ENCODE peak calls at places on chromosome 19, in four cellular contexts. One of them, this sample, is unnamed.

GRCh38 chr19:18899624-18900560 is 3.9 kb upstream of the CERS1 start:
- DNase-seq in epithelial cell of esophagus: no peak
- DNase-seq in T-helper 2 cell: no peak
- DNase-seq in effector memory CD4-positive, alpha-beta T cell: no peak
- DNase-seq in this sample: no peak

GRCh38 chr19:41771410-41771809 is 16.1 kb downstream of the CEACAM6 start:
- DNase-seq in epithelial cell of esophagus: peak; percentile 54
- DNase-seq in T-helper 2 cell: no peak
- DNase-seq in effector memory CD4-positive, alpha-beta T cell: no peak
- DNase-seq in this sample: no peak

GRCh38 chr19:4538601-4538954 is 1.3 kb downstream of the LRG1 start:
- DNase-seq in effector memory CD4-positive, alpha-beta T cell: no peak
- DNase-seq in T-helper 2 cell: no peak
- DNase-seq in epithelial cell of esophagus: no peak
- DNase-seq in this sample: no peak

GRCh38 chr19:10295847-10296591 is 6.3 kb downstream of the ICAM5 start:
- DNase-seq in T-helper 2 cell: no peak
- DNase-seq in effector memory CD4-positive, alpha-beta T cell: no peak
- DNase-seq in epithelial cell of esophagus: no peak
- DNase-seq in this sample: no peak

GRCh38 chr19:55056827-55057226 is 6.1 kb downstream of the RDH13 start:
- DNase-seq in T-helper 2 cell: no peak
- DNase-seq in epithelial cell of esophagus: no peak
- DNase-seq in effector memory CD4-positive, alpha-beta T cell: no peak
- DNase-seq in this sample: no peak

GRCh38 chr19:40445945-40446784 is 2.0 kb upstream of the SERTAD3 start:
- DNase-seq in effector memory CD4-positive, alpha-beta T cell: no peak
- DNase-seq in T-helper 2 cell: no peak
- DNase-seq in epithelial cell of esophagus: peak; percentile 70
- DNase-seq in this sample: peak; percentile 54

GRCh38 chr19:12796146-12797071 is 5.1 kb downstream of the JUNB start:
- DNase-seq in epithelial cell of esophagus: peak; percentile 78
- DNase-seq in effector memory CD4-positive, alpha-beta T cell: peak; percentile 69
- DNase-seq in T-helper 2 cell: peak; percentile 80
- DNase-seq in this sample: no peak

GRCh38 chr19:45470147-45471081 is 2.6 kb downstream of the FOSB start:
- DNase-seq in effector memory CD4-positive, alpha-beta T cell: peak; percentile 55
- DNase-seq in T-helper 2 cell: no peak
- DNase-seq in epithelial cell of esophagus: peak; percentile 83
- DNase-seq in this sample: no peak

GRCh38 chr19:36377541-36378178 is 1.3 kb downstream of the ZFP14 start:
- DNase-seq in T-helper 2 cell: no peak
- DNase-seq in effector memory CD4-positive, alpha-beta T cell: no peak
- DNase-seq in epithelial cell of esophagus: no peak
- DNase-seq in this sample: no peak

GRCh38 chr19:41192574-41193419 is at the start of gene CYP2S1:
- DNase-seq in T-helper 2 cell: peak; percentile 40
- DNase-seq in epithelial cell of esophagus: peak; percentile 70
- DNase-seq in effector memory CD4-positive, alpha-beta T cell: no peak
- DNase-seq in this sample: no peak

GRCh38 chr19:33417751-33418150 is 44.2 kb downstream of the CEBPG start:
- DNase-seq in epithelial cell of esophagus: no peak
- DNase-seq in T-helper 2 cell: no peak
- DNase-seq in effector memory CD4-positive, alpha-beta T cell: no peak
- DNase-seq in this sample: no peak

GRCh38 chr19:32671883-32672282 is 3.1 kb downstream of the ANKRD27 start:
- DNase-seq in T-helper 2 cell: no peak
- DNase-seq in effector memory CD4-positive, alpha-beta T cell: no peak
- DNase-seq in epithelial cell of esophagus: no peak
- DNase-seq in this sample: no peak

GRCh38 chr19:48780684-48781391 is 25.5 kb downstream of the FGF21 start:
- DNase-seq in epithelial cell of esophagus: peak; percentile 12
- DNase-seq in T-helper 2 cell: no peak
- DNase-seq in effector memory CD4-positive, alpha-beta T cell: no peak
- DNase-seq in this sample: no peak

GRCh38 chr19:41013359-41013758 is 22.3 kb downstream of the CYP2B6 start:
- DNase-seq in T-helper 2 cell: no peak
- DNase-seq in epithelial cell of esophagus: no peak
- DNase-seq in effector memory CD4-positive, alpha-beta T cell: no peak
- DNase-seq in this sample: no peak

GRCh38 chr19:56400485-56400884 is 3.6 kb upstream of the ZNF583 start:
- DNase-seq in effector memory CD4-positive, alpha-beta T cell: no peak
- DNase-seq in T-helper 2 cell: no peak
- DNase-seq in epithelial cell of esophagus: no peak
- DNase-seq in this sample: no peak

GRCh38 chr19:18541992-18542935 is 1.1 kb downstream of the FKBP8 start:
- DNase-seq in effector memory CD4-positive, alpha-beta T cell: no peak
- DNase-seq in T-helper 2 cell: peak; percentile 41
- DNase-seq in epithelial cell of esophagus: no peak
- DNase-seq in this sample: no peak

GRCh38 chr19:35403116-35403760 is 32.4 kb downstream of the GPR42 start:
- DNase-seq in T-helper 2 cell: peak; percentile 86
- DNase-seq in epithelial cell of esophagus: no peak
- DNase-seq in effector memory CD4-positive, alpha-beta T cell: no peak
- DNase-seq in this sample: no peak

GRCh38 chr19:16327911-16328823 is 3.5 kb downstream of the KLF2 start:
- DNase-seq in effector memory CD4-positive, alpha-beta T cell: peak; percentile 54
- DNase-seq in epithelial cell of esophagus: peak; percentile 77
- DNase-seq in T-helper 2 cell: peak; percentile 83
- DNase-seq in this sample: peak; percentile 10

GRCh38 chr19:17457621-17458020 is 3.1 kb downstream of the NXNL1 start:
- DNase-seq in T-helper 2 cell: no peak
- DNase-seq in epithelial cell of esophagus: no peak
- DNase-seq in effector memory CD4-positive, alpha-beta T cell: no peak
- DNase-seq in this sample: no peak

GRCh38 chr19:14580623-14581237 is 2.2 kb upstream of the CLEC17A start:
- DNase-seq in T-helper 2 cell: peak; percentile 27
- DNase-seq in effector memory CD4-positive, alpha-beta T cell: no peak
- DNase-seq in epithelial cell of esophagus: no peak
- DNase-seq in this sample: no peak

GRCh38 chr19:38663156-38663651 is 15.8 kb downstream of the ACTN4 start:
- DNase-seq in T-helper 2 cell: no peak
- DNase-seq in epithelial cell of esophagus: no peak
- DNase-seq in effector memory CD4-positive, alpha-beta T cell: no peak
- DNase-seq in this sample: no peak

GRCh38 chr19:6313398-6313969 is 19.9 kb downstream of the ACER1 start:
- DNase-seq in effector memory CD4-positive, alpha-beta T cell: no peak
- DNase-seq in T-helper 2 cell: no peak
- DNase-seq in epithelial cell of esophagus: no peak
- DNase-seq in this sample: no peak

GRCh38 chr19:47681388-47681787 is 31.8 kb upstream of the EHD2 start:
- DNase-seq in effector memory CD4-positive, alpha-beta T cell: no peak
- DNase-seq in epithelial cell of esophagus: no peak
- DNase-seq in T-helper 2 cell: no peak
- DNase-seq in this sample: no peak

GRCh38 chr19:47022541-47023447 is 3.2 kb downstream of the NPAS1 start:
- DNase-seq in effector memory CD4-positive, alpha-beta T cell: no peak
- DNase-seq in epithelial cell of esophagus: no peak
- DNase-seq in T-helper 2 cell: no peak
- DNase-seq in this sample: no peak

GRCh38 chr19:35549174-35549788 is 3.9 kb downstream of the TMEM147 start:
- DNase-seq in epithelial cell of esophagus: peak; percentile 79
- DNase-seq in T-helper 2 cell: peak; percentile 68
- DNase-seq in effector memory CD4-positive, alpha-beta T cell: peak; percentile 54
- DNase-seq in this sample: peak; percentile 46

GRCh38 chr19:1585243-1585580 is 7.5 kb downstream of the MBD3 start:
- DNase-seq in T-helper 2 cell: no peak
- DNase-seq in epithelial cell of esophagus: no peak
- DNase-seq in effector memory CD4-positive, alpha-beta T cell: no peak
- DNase-seq in this sample: no peak

GRCh38 chr19:21569497-21569870 is 64.1 kb downstream of the ZNF429 start:
- DNase-seq in epithelial cell of esophagus: peak; percentile 6
- DNase-seq in effector memory CD4-positive, alpha-beta T cell: peak; percentile 40
- DNase-seq in T-helper 2 cell: peak; percentile 62
- DNase-seq in this sample: no peak

GRCh38 chr19:19858751-19859150 is 6.9 kb upstream of the ZNF253 start:
- DNase-seq in T-helper 2 cell: no peak
- DNase-seq in effector memory CD4-positive, alpha-beta T cell: no peak
- DNase-seq in epithelial cell of esophagus: no peak
- DNase-seq in this sample: no peak

GRCh38 chr19:4374451-4375163 is 25.7 kb downstream of the SH3GL1 start:
- DNase-seq in effector memory CD4-positive, alpha-beta T cell: no peak
- DNase-seq in T-helper 2 cell: no peak
- DNase-seq in epithelial cell of esophagus: peak; percentile 81
- DNase-seq in this sample: peak; percentile 65